ENCODE peak calls at places on chromosomes 11 and 22, in eight cellular contexts. F is left ventricle myocardium inferior; I is AG09309; J is neural crest cell; O is CD4-positive, alpha-beta T cell; Z is neural progenitor cell; L is glutamatergic neuron; D is heart right ventricle. C is an unnamed sample.

GRCh38 chr11:102592634-102593581 is 32.2 kb downstream of the MMP20 start:
- DNase-seq in O (no peak), I (no peak), J (no peak), D (no peak), L (no peak), Z (peak; percentile 58), F (no peak), C (no peak)

GRCh38 chr11:2249191-2249916 is 21.0 kb downstream of the ASCL2 start:
- DNase-seq in J (no peak), O (no peak), D (no peak), F (no peak), Z (no peak), I (no peak), L (no peak), C (no peak)

GRCh38 chr22:39297490-39298193 is 21.8 kb downstream of the RPL3 start:
- DNase-seq in L (no peak), D (no peak), I (no peak), O (no peak), Z (no peak), F (no peak), J (no peak), C (no peak)

GRCh38 chr11:1390603-1391164 is 950 bp downstream of the BRSK2 start:
- DNase-seq in D (peak; percentile 60), L (peak; percentile 85), Z (peak; percentile 90), O (no peak), I (no peak), J (peak; percentile 50), F (peak; percentile 57), C (no peak)

GRCh38 chr11:32005786-32006406 is 85.0 kb upstream of the RCN1 start:
- DNase-seq in L (no peak), J (no peak), I (no peak), O (no peak), F (no peak), D (no peak), Z (no peak), C (no peak)

GRCh38 chr11:46903846-46904245 is 14.5 kb downstream of the LRP4 start:
- DNase-seq in D (peak; percentile 57), L (no peak), J (no peak), Z (peak; percentile 59), I (no peak), O (no peak), F (peak; percentile 76), C (no peak)

GRCh38 chr11:57403176-57404147 is 13.0 kb upstream of the PRG2 start:
- DNase-seq in Z (no peak), O (no peak), F (no peak), D (no peak), J (no peak), L (no peak), I (no peak), C (no peak)

GRCh38 chr11:116224154-116224888 is 548.5 kb downstream of the BUD13 start:
- DNase-seq in J (peak; percentile 63), Z (peak; percentile 63), D (no peak), I (no peak), F (no peak), L (peak; percentile 65), O (no peak), C (peak; percentile 75)

GRCh38 chr11:117634756-117635593 is 162.0 kb downstream of the DSCAML1 start:
- DNase-seq in F (no peak), O (no peak), I (no peak), Z (no peak), J (no peak), L (no peak), D (no peak), C (no peak)

GRCh38 chr11:112797653-112798293 is 163.4 kb upstream of the NCAM1 start:
- DNase-seq in L (peak; percentile 72), I (no peak), J (peak; percentile 54), F (no peak), O (no peak), Z (peak; percentile 58), D (no peak), C (peak; percentile 76)
- TF ChIP-seq CTCF in L (peak; percentile 65), I (peak; percentile 22), J (peak; percentile 60), F (peak; percentile 39), O (no peak), Z (peak; percentile 63), D (peak; percentile 46), C (peak; percentile 94)

GRCh38 chr11:8192896-8193209 is 24.0 kb upstream of the RIC3 start:
- DNase-seq in I (no peak), J (no peak), F (no peak), D (no peak), O (no peak), Z (no peak), L (no peak), C (peak; percentile 14)
- TF ChIP-seq CTCF in I (no peak), J (no peak), F (no peak), D (no peak), O (peak; percentile 35), Z (no peak), L (peak; percentile 24), C (no peak)

GRCh38 chr22:32106930-32107329 is 52.2 kb downstream of the C22orf42 start:
- DNase-seq in I (no peak), L (no peak), J (peak; percentile 41), D (no peak), O (no peak), F (no peak), Z (peak; percentile 69), C (no peak)

GRCh38 chr22:32100711-32101110 is 57.6 kb downstream of the SLC5A1 start:
- DNase-seq in J (no peak), I (no peak), F (no peak), Z (no peak), O (no peak), L (no peak), D (no peak), C (no peak)

GRCh38 chr22:32103648-32104326 is 55.3 kb downstream of the C22orf42 start:
- DNase-seq in F (no peak), D (no peak), L (no peak), Z (no peak), J (no peak), O (no peak), I (no peak), C (no peak)
- TF ChIP-seq CTCF in F (peak; percentile 45), D (peak; percentile 44), L (no peak), Z (peak; percentile 56), J (peak; percentile 65), O (peak; percentile 61), I (peak; percentile 23), C (no peak)

DNA sequence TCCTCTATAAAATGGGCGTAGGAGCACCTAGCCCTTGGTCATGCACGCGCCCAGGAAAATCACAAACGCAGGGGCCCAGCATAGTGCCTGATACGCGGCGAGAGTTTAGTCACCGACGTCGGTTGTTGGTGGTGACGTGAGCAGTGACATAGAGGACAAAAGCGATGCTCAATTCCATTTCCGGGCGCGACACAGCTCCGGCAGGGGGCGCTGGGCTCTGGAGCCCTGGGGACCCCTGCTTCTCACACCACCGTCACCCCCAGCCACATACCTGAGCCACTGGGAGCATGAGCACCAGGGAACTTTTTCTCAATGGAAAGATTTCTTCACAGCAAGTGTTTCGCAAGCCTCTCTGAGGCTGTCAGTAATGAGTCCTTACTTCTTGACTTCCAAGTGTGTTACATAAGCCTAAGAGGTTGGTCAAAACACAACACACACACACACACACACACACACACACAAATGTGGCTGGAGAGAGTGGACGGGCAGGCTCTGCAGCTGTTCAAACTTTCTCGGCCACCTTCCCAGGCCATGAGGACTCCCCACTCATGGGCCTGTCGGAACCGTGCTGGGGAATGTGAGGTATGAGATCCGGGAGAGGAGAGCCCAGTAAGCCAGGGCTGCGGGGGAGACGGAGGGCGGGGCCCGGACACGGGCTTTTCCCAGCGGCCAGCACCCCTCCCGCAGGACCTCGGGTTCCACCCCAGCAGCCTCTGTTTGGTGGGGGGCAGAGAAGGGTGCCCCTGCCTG is 36.9 kb upstream of the LINC01488 start:
- DNase-seq in D (peak; percentile 56), O (no peak), J (peak; percentile 53), F (peak; percentile 70), Z (peak; percentile 79), I (peak; percentile 95), L (no peak), C (no peak)
- TF ChIP-seq CTCF in D (peak; percentile 44), O (no peak), J (peak; percentile 58), F (peak; percentile 59), Z (peak; percentile 71), I (peak; percentile 61), L (no peak), C (no peak)

GRCh38 chr11:60594998-60595637 is 79.9 kb downstream of the MS4A13 start:
- DNase-seq in D (no peak), I (no peak), Z (peak; percentile 2), J (no peak), O (no peak), F (no peak), L (no peak), C (no peak)

DNA sequence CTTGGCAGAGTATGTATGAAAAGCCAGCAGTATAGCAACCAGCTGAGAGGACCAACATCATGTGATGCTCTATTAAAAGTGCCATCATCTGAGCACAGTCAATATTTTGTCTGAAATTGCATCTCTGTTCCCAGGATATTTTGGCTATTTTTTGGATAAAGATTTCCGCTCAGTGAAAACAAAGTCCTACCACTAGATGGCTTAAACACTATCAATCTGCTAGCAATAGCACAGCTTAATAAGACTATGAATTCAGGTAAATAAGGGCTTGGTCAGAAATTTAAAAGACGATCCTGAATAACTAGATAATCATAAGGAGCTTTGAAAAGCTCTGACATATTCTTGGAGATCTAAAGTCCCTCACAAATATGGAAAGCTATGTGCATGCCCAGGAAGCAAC is 74.4 kb downstream of the MS4A13 start:
- DNase-seq in I (no peak), Z (no peak), F (no peak), L (no peak), J (no peak), O (no peak), D (no peak), C (no peak)
- TF ChIP-seq CTCF in I (no peak), Z (peak; percentile 50), F (no peak), L (peak; percentile 28), J (peak; percentile 51), O (no peak), D (no peak), C (no peak)

GRCh38 chr11:9777525-9777924 is 113.6 kb downstream of the SWAP70 start:
- DNase-seq in L (no peak), O (no peak), F (no peak), D (no peak), J (no peak), I (no peak), Z (no peak), C (no peak)
- TF ChIP-seq CTCF in L (no peak), O (no peak), F (no peak), D (no peak), J (no peak), I (no peak), Z (no peak), C (no peak)

C was measured in BE2C.